ENCODE peak calls at places on chromosome 1, in nine cellular contexts. X, I, E, A, S, M, U, B and G are unnamed samples.
A peak's percentile ranks its signal among the peaks of the same experiment; 100 is the strongest.

GRCh38 chr1:92291372-92291999 is 7.3 kb downstream of the GLMN start:
- DNase-seq in X (no peak), I (peak; percentile 10), E (peak; percentile 8), A (no peak), S (peak; percentile 77), M (peak; percentile 56), U (no peak), B (no peak), G (peak; percentile 17)

GRCh38 chr1:178946416-178946815 is 75.5 kb upstream of the ANGPTL1 start:
- DNase-seq in X (no peak), I (no peak), E (no peak), A (no peak), S (no peak), M (no peak), U (no peak), B (no peak), G (no peak)

GRCh38 chr1:211472724-211473123 is 19.2 kb downstream of the RD3 start:
- DNase-seq in X (no peak), I (no peak), E (no peak), A (no peak), S (no peak), M (peak; percentile 31), U (no peak), B (no peak), G (no peak)

GRCh38 chr1:203271018-203271743 is 34.1 kb upstream of the BTG2 start:
- DNase-seq in X (no peak), I (peak; percentile 36), E (peak; percentile 88), A (peak; percentile 93), S (peak; percentile 76), M (peak; percentile 82), U (peak; percentile 82), B (peak; percentile 73), G (peak; percentile 92)

GRCh38 chr1:9655127-9655723 is 3.7 kb downstream of the PIK3CD start:
- DNase-seq in X (no peak), I (no peak), E (no peak), A (no peak), S (no peak), M (peak; percentile 40), U (no peak), B (no peak), G (no peak)

GRCh38 chr1:2472561-2473166 is 3.4 kb upstream of the PLCH2 start:
- DNase-seq in X (no peak), I (no peak), E (no peak), A (no peak), S (no peak), M (no peak), U (no peak), B (no peak), G (no peak)

GRCh38 chr1:30777906-30778155 is 20.3 kb upstream of the LAPTM5 start:
- DNase-seq in X (no peak), I (peak; percentile 33), E (no peak), A (no peak), S (no peak), M (peak; percentile 75), U (no peak), B (no peak), G (no peak)

GRCh38 chr1:181136738-181137122 is 48.2 kb downstream of the IER5 start:
- DNase-seq in X (peak; percentile 30), I (no peak), E (no peak), A (no peak), S (no peak), M (no peak), U (no peak), B (no peak), G (no peak)

GRCh38 chr1:225601902-225602589 is 50.9 kb downstream of the ENAH start:
- DNase-seq in X (no peak), I (no peak), E (no peak), A (no peak), S (no peak), M (no peak), U (no peak), B (no peak), G (no peak)

DNA sequence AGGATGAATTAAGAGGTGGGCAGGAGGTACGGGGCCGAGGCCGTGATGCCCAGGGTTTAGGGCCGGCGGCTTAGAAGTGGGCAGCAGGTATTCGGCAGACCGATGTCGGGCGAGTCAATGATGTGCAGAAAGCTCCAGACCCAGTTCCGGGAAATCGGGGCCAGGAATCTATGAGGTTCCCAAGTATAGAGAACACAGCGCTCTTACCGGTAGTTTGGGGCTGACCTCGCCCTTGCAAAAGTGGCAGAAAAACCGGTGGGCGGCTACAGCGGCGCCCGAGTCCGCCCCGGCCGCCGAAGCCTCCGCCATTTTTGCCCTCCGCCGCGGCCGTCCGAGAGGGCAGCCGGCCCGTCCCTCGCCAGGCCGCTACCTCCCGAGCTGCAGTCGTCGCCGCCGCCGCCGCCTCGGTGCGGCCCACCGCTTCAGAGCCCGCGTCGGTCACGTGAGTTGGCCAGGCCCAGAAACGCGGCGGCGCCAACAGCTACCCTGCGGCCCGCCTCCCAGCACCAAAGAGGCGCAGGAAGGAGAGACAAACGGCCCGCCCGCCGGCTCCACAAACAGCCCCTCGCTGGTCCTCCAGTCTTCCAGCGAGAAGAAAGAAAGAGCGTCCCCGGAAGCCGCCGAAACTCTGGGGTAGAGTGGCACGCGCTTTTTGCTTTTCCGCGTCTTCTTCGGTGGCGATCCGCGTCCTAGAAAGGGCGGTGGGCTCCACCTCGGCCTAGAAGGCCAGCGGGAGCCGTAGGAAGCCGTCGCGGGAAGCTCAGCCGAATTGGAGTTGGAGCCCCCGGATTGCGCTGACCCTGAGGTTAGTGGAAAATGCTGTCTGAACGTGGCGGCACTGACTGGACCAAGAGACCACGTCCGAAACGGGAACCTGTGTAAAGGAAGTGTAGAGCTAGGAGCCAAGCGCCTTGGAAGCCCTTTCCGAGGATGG is at the start of the genes POLR3C and RNF115:
- DNase-seq in X (peak; percentile 87), I (peak; percentile 83), E (peak; percentile 94), A (peak; percentile 97), S (peak; percentile 90), M (peak; percentile 93), U (peak; percentile 88), B (peak; percentile 95), G (peak; percentile 98)
- TF ChIP-seq POLR2A in X (peak; percentile 62), I (peak; percentile 60), E (peak; percentile 86), A (no peak), S (peak; percentile 77), M (peak; percentile 90), U (peak; percentile 83), B (peak; percentile 89), G (peak; percentile 54)

DNA sequence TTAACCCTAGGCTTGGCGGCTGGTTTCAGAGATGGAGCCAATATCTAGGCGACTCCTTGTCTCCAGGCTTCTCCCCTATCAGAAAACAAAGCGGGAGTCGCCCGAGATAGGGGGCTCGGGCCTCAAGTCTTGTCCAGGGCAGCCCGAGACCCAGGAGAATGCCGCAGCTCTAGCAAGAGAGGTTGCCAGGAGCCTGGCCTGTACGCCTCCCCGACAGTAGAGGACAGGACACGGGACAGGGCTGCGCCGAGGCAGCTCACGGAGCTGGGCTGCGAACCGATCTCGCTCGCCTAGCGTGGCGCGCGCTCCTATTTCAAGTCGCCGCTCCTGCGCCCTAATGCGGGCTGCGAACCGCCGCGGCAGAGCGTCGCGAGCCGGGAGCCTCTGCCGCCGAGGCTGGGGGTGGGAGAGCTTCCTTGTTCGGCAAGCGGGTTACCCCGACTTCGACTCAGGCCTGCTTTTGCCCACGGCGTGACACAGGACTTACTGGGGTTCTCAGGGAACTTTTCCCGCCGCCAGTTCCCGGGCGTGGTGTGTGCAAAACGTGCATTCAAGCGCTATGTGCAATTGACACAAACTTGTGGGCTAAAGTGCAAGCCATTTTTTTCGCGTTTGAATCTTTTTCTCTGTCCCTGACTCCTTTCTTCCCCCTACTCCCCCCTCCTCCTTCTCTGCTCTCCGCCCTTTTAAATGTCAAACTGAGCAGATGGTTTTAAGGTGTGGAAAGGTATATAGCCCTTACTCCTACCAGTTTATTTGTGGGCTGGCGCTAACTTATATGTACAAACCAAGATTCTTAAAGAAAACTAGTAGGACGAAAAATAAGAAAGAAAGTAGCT is 2.4 kb upstream of the PROX1 start:
- DNase-seq in X (no peak), I (no peak), E (no peak), A (no peak), S (no peak), M (no peak), U (no peak), B (peak; percentile 35), G (no peak)
- TF ChIP-seq CTCF in X (no peak), I (no peak), E (no peak), A (no peak), S (no peak), M (no peak), U (no peak), B (no peak), G (no peak)

GRCh38 chr1:167120899-167121298 is 27.0 kb downstream of the STYXL2 start:
- DNase-seq in X (no peak), I (no peak), E (no peak), A (no peak), S (no peak), M (no peak), U (no peak), B (no peak), G (no peak)
- H3K4me3 ChIP-seq in X (peak overlapping the region; percentile 62), I (peak overlapping the region; percentile 53), E (no peak overlapping the region), A (peak overlapping the region; percentile 30), S (no peak overlapping the region), M (no peak overlapping the region), U (no peak overlapping the region), B (peak overlapping the region; percentile 23), G (no peak overlapping the region)

GRCh38 chr1:18633428-18634155 is 2.9 kb downstream of the PAX7 start:
- DNase-seq in X (no peak), I (no peak), E (no peak), A (no peak), S (no peak), M (no peak), U (no peak), B (no peak), G (no peak)
- TF ChIP-seq POLR2A in X (no peak), I (no peak), E (no peak), A (no peak), S (no peak), M (no peak), U (no peak), B (no peak), G (no peak)

DNA sequence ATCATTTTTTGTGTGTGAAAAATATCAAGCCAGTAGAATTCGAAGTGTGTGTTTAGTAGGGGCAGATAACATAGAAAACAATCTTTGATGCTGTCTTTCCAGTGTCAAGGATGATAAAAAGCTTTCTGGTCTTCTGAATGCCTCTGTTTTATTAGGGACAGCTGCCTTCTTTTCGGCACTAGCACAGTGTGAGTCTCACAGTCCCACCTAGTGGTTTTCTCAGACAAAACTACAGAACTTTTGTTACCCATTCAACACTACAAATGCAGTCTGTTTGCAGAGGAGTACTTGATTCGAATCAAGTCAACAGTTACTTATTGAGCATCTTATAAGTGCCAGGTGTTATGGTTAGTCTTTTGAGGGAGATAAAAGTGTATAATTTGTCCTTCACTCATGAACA is 30.6 kb upstream of the MCOLN3 start:
- DNase-seq in X (no peak), I (no peak), E (no peak), A (no peak), S (peak; percentile 17), M (no peak), U (no peak), B (no peak), G (no peak)
- TF ChIP-seq CTCF in X (no peak), I (no peak), E (peak; percentile 50), A (no peak), S (peak; percentile 34), M (peak; percentile 16), U (peak; percentile 39), B (no peak), G (no peak)